ENCODE peak calls at places on chromosomes 16 and 17, in eight cellular contexts. O is HCT116, G is ovary, W is transverse colon, U is astrocyte, L is thoracic aorta, X is pancreas, Y is left ventricle myocardium inferior. I is an unnamed sample. For H3K36me3 and H3K27me3, the result is how much of the 10 kb centered on the place peaks cover.

GRCh38 chr17:12020595-12021590 is at the start of gene MAP2K4:
- DNase-seq in O (peak), G (peak), W (peak), U (peak), L (peak), X (peak), Y (peak), I (peak)

GRCh38 chr17:81910840-81911276 is 341 bp downstream of the PCYT2 start:
- DNase-seq in O (no peak), G (no peak), W (peak), U (no peak), L (no peak), X (no peak), Y (no peak), I (peak)

GRCh38 chr16:86249631-86250030 is 260.7 kb upstream of the FOXF1 start:
- DNase-seq in O (no peak), G (no peak), W (no peak), U (no peak), L (no peak), X (no peak), Y (no peak), I (no peak)

GRCh38 chr17:27616414-27616813 is 14.6 kb upstream of the LGALS9 start:
- DNase-seq in O (no peak), G (no peak), W (no peak), U (no peak), L (no peak), X (no peak), Y (no peak), I (no peak)

GRCh38 chr17:16283705-16284104 is 66.7 kb downstream of the PIGL start:
- DNase-seq in O (no peak), G (no peak), W (no peak), U (peak), L (no peak), X (no peak), Y (no peak), I (no peak)

GRCh38 chr16:23905027-23905426 is 69.2 kb downstream of the PRKCB start:
- DNase-seq in O (no peak), G (no peak), W (peak), U (peak), L (no peak), X (no peak), Y (peak), I (peak)

GRCh38 chr17:81027038-81027437 is 7.9 kb upstream of the BAIAP2 start:
- DNase-seq in O (no peak), G (no peak), W (no peak), U (no peak), L (no peak), X (no peak), Y (no peak), I (no peak)

GRCh38 chr16:87391324-87391949 is 699 bp upstream of the MAP1LC3B start:
- DNase-seq in O (no peak), G (peak), W (peak), U (no peak), L (no peak), X (peak), Y (peak), I (peak)

GRCh38 chr17:31744541-31744951 is 114.5 kb downstream of the COPRS start:
- DNase-seq in O (no peak), G (no peak), W (no peak), U (no peak), L (no peak), X (no peak), Y (no peak), I (peak)

GRCh38 chr17:39244600-39245570 is 19.1 kb upstream of the STAC2 start:
- DNase-seq in O (peak), G (peak), W (peak), U (peak), L (no peak), X (peak), Y (peak), I (peak)

GRCh38 chr17:6305613-6306360 is 129.1 kb downstream of the AIPL1 start:
- DNase-seq in O (no peak), G (no peak), W (no peak), U (no peak), L (no peak), X (no peak), Y (no peak), I (no peak)

GRCh38 chr17:83173180-83173996 is 94.0 kb downstream of the METRNL start:
- DNase-seq in O (no peak), G (peak), W (no peak), U (no peak), L (no peak), X (peak), Y (no peak), I (no peak)

GRCh38 chr16:87435399-87436224 is 43.5 kb downstream of the MAP1LC3B start:
- DNase-seq in O (no peak), G (no peak), W (no peak), U (peak), L (no peak), X (no peak), Y (no peak), I (peak)

GRCh38 chr16:17555176-17555575 is 84.4 kb upstream of the XYLT1 start:
- DNase-seq in O (no peak), G (no peak), W (no peak), U (peak), L (no peak), X (no peak), Y (no peak), I (peak)

GRCh38 chr16:69471121-69471520 is 46.7 kb downstream of the CYB5B start:
- DNase-seq in O (no peak), G (no peak), W (no peak), U (no peak), L (no peak), X (no peak), Y (no peak), I (no peak)

GRCh38 chr17:64718058-64718457 is 56.0 kb upstream of the SMURF2 start:
- DNase-seq in O (no peak), G (no peak), W (no peak), U (no peak), L (no peak), X (no peak), Y (no peak), I (no peak)

GRCh38 chr17:45366691-45367090 is 49.9 kb upstream of the MAP3K14 start:
- DNase-seq in O (no peak), G (no peak), W (no peak), U (no peak), L (no peak), X (no peak), Y (no peak), I (no peak)

GRCh38 chr17:56808503-56808902 is 25.2 kb downstream of the C17orf67 start:
- DNase-seq in O (no peak), G (no peak), W (no peak), U (no peak), L (no peak), X (no peak), Y (no peak), I (no peak)

GRCh38 chr16:50303605-50304466 is 37.5 kb downstream of the ADCY7 start:
- DNase-seq in O (no peak), G (peak), W (no peak), U (peak), L (no peak), X (no peak), Y (no peak), I (no peak)

GRCh38 chr16:76650579-76650978 is 373.4 kb downstream of the CNTNAP4 start:
- DNase-seq in O (no peak), G (no peak), W (no peak), U (no peak), L (no peak), X (no peak), Y (no peak), I (no peak)

DNA sequence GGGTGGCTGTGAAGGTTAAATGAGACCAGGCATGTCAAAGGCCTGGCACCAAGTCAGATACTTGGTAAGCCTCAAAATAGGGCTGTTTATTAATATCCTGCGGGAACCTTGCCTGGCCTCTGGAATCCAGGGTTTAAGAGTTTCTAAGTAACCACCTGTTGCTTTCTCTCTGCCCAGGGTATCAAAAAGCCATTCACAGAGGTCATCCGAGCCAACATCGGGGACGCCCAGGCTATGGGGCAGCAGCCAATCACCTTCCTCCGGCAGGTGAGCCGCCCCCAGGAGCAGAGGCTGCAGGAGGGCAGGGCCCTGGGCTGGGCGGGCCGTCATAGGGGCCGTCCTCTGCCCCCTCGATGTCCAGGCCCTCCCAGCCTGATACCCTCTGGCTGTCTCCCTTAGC is 13.3 kb downstream of the GPT2 start:
- DNase-seq in O (no peak), G (no peak), W (no peak), U (no peak), L (no peak), X (no peak), Y (no peak), I (no peak)
- H3K36me3 ChIP-seq in O (under half), G (under half), W (under half), U (under half), L (under half), X (under half), Y (under half), I (under half)

DNA sequence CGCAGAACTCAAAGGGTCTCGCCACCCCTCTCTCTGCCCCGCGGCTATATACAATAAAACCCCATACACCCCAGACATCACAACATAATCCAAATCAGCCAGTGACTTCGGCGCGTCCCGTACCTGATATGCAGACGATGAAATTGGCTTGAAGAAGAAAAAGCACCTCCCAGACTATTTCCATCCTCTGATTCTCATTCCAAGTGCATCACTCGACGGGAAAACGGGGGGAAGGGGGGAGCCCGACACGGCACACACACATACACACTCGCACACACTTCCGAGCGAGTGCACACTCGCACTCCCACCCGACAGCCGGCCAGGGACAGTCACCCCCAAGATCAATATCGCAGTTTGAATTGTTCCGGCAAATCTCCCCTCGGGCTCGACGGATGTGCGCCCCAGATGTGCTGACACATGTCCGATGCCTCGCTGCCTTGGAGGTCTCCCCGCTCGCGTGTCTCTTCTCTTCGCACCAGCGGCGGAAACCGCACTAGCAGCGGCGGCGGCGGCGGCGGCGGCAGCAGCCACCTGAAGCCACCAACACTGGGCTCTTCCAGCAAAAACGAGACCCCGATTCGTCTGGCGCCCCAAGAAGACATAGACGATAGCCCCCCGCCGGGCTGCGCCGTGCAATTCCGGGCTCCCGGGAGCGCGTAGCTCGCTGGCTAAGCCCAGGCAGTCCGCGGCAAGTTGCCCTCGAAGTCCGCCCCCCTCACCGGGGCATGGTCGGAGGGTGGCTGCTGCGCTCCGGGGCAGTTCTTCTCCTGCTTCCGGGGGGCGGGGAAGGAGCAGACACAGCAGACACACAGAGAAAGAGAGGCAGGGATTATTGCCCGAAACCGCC is 688 bp downstream of the CA10 start:
- DNase-seq in O (no peak), G (no peak), W (no peak), U (no peak), L (no peak), X (no peak), Y (no peak), I (no peak)
- H3K27me3 ChIP-seq in O (under half), G (under half), W (half or more), U (under half), L (under half), X (under half), Y (half or more), I (under half)

GRCh38 chr16:90034504-90034903 is 15.2 kb upstream of the DBNDD1 start:
- DNase-seq in O (no peak), G (no peak), W (no peak), U (no peak), L (no peak), X (no peak), Y (no peak), I (no peak)
- H3K36me3 ChIP-seq in O (half or more), G (under half), W (under half), U (under half), L (under half), X (under half), Y (half or more), I (under half)

GRCh38 chr16:5479925-5480324 is 382.3 kb upstream of the EEF2KMT start:
- DNase-seq in O (no peak), G (no peak), W (no peak), U (no peak), L (no peak), X (no peak), Y (no peak), I (no peak)
- H3K27me3 ChIP-seq in O (under half), G (under half), W (under half), U (under half), L (under half), X (under half), Y (half or more), I (under half)

DNA sequence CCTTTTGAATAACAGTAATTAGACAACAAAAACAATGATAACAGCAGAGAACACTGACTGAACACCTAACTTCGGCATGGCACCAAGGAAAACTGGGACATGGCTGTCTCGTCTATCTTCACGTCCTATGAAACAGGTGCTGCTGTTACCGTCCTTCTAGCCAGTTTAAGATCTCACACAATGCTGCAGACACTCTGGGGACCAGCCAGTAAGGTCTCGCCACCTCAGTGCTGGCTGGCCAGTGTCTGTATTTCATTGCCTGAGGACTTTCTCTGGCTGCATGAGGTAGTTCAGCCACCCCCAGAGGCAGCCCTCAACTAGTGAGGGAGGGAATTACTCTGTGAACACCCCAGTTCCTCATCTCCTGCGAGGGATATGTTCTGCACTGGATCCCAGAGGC is 57.6 kb downstream of the AMFR start:
- DNase-seq in O (no peak), G (no peak), W (no peak), U (no peak), L (no peak), X (no peak), Y (no peak), I (no peak)
- H3K36me3 ChIP-seq in O (under half), G (under half), W (under half), U (under half), L (under half), X (under half), Y (half or more), I (half or more)

GRCh38 chr17:47873200-47874090 is 22.5 kb upstream of the SP6 start:
- DNase-seq in O (no peak), G (no peak), W (no peak), U (no peak), L (no peak), X (no peak), Y (no peak), I (no peak)

GRCh38 chr17:47870042-47870441 is 19.1 kb upstream of the SP6 start:
- DNase-seq in O (no peak), G (no peak), W (no peak), U (no peak), L (no peak), X (no peak), Y (no peak), I (no peak)

GRCh38 chr17:47872651-47873161 is 21.7 kb upstream of the SP6 start:
- DNase-seq in O (no peak), G (no peak), W (no peak), U (peak), L (no peak), X (no peak), Y (no peak), I (no peak)

GRCh38 chr17:47871048-47871447 is 20.1 kb upstream of the SP6 start:
- DNase-seq in O (no peak), G (no peak), W (no peak), U (no peak), L (no peak), X (no peak), Y (no peak), I (no peak)

DNA sequence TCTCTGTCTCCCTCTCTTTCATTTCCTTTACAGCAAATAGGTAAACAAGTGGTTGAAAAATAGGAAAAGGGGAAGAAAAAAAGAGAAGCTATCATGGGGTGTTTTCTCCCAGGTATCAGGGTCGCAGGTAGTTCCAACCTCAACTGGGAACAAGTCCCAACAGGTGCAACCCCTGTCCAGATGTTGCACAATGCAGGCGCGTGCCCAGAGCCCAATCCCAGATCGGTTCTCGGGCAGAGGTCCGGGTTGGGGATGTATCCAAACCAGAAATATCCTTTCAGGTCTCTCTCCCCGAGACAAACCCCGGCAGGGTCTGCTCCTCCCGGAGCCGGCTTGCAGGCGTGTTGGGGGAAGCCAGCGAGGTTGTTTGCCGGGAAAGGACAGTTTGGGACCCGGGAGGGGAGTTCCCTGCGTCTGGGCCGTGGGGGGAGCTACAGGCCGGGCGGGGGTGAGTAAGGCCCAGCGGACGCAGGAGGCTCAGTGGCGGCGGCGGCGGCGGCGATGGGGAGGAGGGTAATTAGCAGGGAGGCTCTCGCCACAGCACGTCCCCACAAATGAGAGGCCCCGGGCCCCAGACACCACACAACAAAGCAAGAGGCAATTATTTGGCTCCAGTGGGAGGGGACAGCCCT is 21.2 kb upstream of the SP6 start:
- DNase-seq in O (no peak), G (no peak), W (no peak), U (no peak), L (no peak), X (no peak), Y (no peak), I (no peak)
- H3K27me3 ChIP-seq in O (under half), G (under half), W (half or more), U (half or more), L (under half), X (under half), Y (half or more), I (under half)

DNA sequence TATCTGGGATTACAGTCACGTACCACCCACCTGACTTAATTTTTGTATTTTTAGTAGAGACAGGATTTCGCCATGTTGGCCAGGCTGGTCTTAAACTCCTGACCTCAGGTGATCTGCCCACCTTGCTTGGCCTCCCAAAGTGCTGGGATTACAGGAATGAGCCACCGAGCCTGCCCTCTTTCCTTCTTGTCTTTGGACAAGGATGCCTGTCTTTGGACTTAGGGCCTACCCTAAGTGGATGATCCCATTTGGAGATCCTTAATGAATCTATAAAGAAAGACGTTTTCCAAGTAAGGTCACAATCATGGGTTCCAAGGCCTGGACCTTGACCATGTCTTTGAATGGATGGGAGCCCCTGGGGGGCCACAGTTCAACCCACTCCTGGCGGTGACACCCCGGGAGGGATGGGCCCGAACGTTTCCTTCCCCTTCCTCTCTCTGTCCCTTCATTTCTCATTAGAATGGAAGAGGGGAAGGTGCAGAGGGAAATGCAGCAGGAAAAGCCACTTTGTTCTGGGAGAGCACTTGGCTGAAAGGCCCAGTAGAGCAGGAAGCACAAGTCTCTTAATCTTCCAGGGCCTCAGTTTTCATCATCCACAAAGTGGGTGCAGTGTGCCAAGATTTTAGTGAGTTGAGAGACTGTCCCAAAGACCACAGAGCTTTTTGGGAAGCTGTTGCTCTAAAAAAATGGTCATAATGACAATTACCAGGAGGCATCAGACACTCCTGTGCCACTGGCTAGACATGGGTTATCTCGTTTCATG is 353.3 kb downstream of the SEC14L1 start:
- DNase-seq in O (no peak), G (no peak), W (peak), U (no peak), L (no peak), X (no peak), Y (no peak), I (no peak)
- H3K36me3 ChIP-seq in O (under half), G (under half), W (under half), U (under half), L (under half), X (under half), Y (half or more), I (half or more)

GRCh38 chr17:70134777-70135176 is 34.6 kb upstream of the KCNJ2 start:
- DNase-seq in O (no peak), G (no peak), W (no peak), U (no peak), L (no peak), X (no peak), Y (no peak), I (no peak)
- H3K27me3 ChIP-seq in O (under half), G (under half), W (under half), U (under half), L (under half), X (under half), Y (under half), I (under half)